ENCODE peak calls at places on chromosome 22, in five cellular contexts. X, I, R, W and H are unnamed samples.
A peak's percentile ranks its signal among the peaks of the same experiment; 100 is the strongest.

GRCh38 chr22:35349704-35350538 is 31.0 kb upstream of the HMOX1 start:
- DNase-seq in X (no peak), I (no peak), R (no peak), W (no peak), H (no peak)

GRCh38 chr22:42768385-42769035 is 47.8 kb upstream of the A4GALT start:
- DNase-seq in X (no peak), I (no peak), R (no peak), W (peak; percentile 44), H (no peak)

GRCh38 chr22:33274214-33274828 is 216.1 kb upstream of the SYN3 start:
- DNase-seq in X (no peak), I (no peak), R (no peak), W (peak; percentile 14), H (no peak)

GRCh38 chr22:50473855-50474671 is 772 bp downstream of the SBF1 start:
- DNase-seq in X (no peak), I (peak; percentile 49), R (no peak), W (peak; percentile 47), H (peak; percentile 44)

GRCh38 chr22:39241632-39242388 is 3.0 kb downstream of the PDGFB start:
- DNase-seq in X (no peak), I (no peak), R (no peak), W (no peak), H (no peak)

GRCh38 chr22:42688241-42688913 is 32.3 kb downstream of the A4GALT start:
- DNase-seq in X (peak; percentile 81), I (peak; percentile 85), R (peak; percentile 33), W (peak; percentile 83), H (peak; percentile 65)

GRCh38 chr22:32720924-32721323 is 80.6 kb upstream of the TIMP3 start:
- DNase-seq in X (no peak), I (no peak), R (no peak), W (no peak), H (no peak)

GRCh38 chr22:50313600-50313999 is 6.2 kb upstream of the PLXNB2 start:
- DNase-seq in X (no peak), I (no peak), R (no peak), W (no peak), H (no peak)

GRCh38 chr22:49666146-49666809 is 161.4 kb downstream of the BRD1 start:
- DNase-seq in X (no peak), I (no peak), R (no peak), W (no peak), H (no peak)

GRCh38 chr22:23080542-23081290 is 10.4 kb downstream of the GNAZ start:
- DNase-seq in X (no peak), I (no peak), R (no peak), W (no peak), H (no peak)

GRCh38 chr22:36541831-36542391 is 12.9 kb upstream of the EIF3D start:
- DNase-seq in X (no peak), I (peak; percentile 35), R (peak; percentile 55), W (peak; percentile 93), H (no peak)

GRCh38 chr22:36329217-36330078 is 58.3 kb downstream of the MYH9 start:
- DNase-seq in X (peak; percentile 64), I (peak; percentile 51), R (peak; percentile 43), W (peak; percentile 97), H (peak; percentile 78)

GRCh38 chr22:33105501-33105911 is 47.3 kb upstream of the SYN3 start:
- DNase-seq in X (no peak), I (no peak), R (no peak), W (peak; percentile 75), H (no peak)

GRCh38 chr22:35488513-35488912 is 52.1 kb upstream of the RASD2 start:
- DNase-seq in X (no peak), I (no peak), R (no peak), W (no peak), H (no peak)

GRCh38 chr22:48442663-48443062 is 1385.0 kb downstream of the BRD1 start:
- DNase-seq in X (no peak), I (no peak), R (no peak), W (no peak), H (no peak)

GRCh38 chr22:36327922-36328551 is 59.7 kb downstream of the MYH9 start:
- DNase-seq in X (no peak), I (no peak), R (no peak), W (no peak), H (no peak)

GRCh38 chr22:24175160-24175808 is 6.0 kb upstream of the SUSD2 start:
- DNase-seq in X (peak; percentile 77), I (peak; percentile 83), R (peak; percentile 53), W (peak; percentile 45), H (peak; percentile 85)

GRCh38 chr22:22681221-22681739 is 36.9 kb downstream of the GGTLC2 start:
- DNase-seq in X (no peak), I (no peak), R (no peak), W (no peak), H (no peak)

GRCh38 chr22:41916745-41917358 is 2.0 kb upstream of the SHISA8 start:
- DNase-seq in X (no peak), I (no peak), R (no peak), W (no peak), H (no peak)

GRCh38 chr22:20380486-20380885 is 13.5 kb upstream of the ZNF74 start:
- DNase-seq in X (no peak), I (no peak), R (no peak), W (peak; percentile 60), H (no peak)

GRCh38 chr22:48517039-48518030 is 1310.3 kb downstream of the BRD1 start:
- DNase-seq in X (no peak), I (no peak), R (peak; percentile 11), W (no peak), H (no peak)

GRCh38 chr22:22752556-22753477 is 108.4 kb downstream of the GGTLC2 start:
- DNase-seq in X (peak; percentile 47), I (no peak), R (no peak), W (peak; percentile 10), H (no peak)

GRCh38 chr22:19658967-19659804 is 55.1 kb upstream of the SEPTIN5 start:
- DNase-seq in X (no peak), I (no peak), R (no peak), W (no peak), H (no peak)

GRCh38 chr22:24207264-24208011 is 26.2 kb downstream of the SUSD2 start:
- DNase-seq in X (no peak), I (no peak), R (no peak), W (no peak), H (no peak)

GRCh38 chr22:39524089-39524752 is 3.9 kb downstream of the ATF4 start:
- DNase-seq in X (no peak), I (no peak), R (no peak), W (no peak), H (no peak)

GRCh38 chr22:49023161-49023878 is 804.4 kb downstream of the BRD1 start:
- DNase-seq in X (no peak), I (no peak), R (no peak), W (no peak), H (peak; percentile 34)

GRCh38 chr22:44712962-44713361 is 11.0 kb downstream of the PRR5 start:
- DNase-seq in X (no peak), I (no peak), R (no peak), W (no peak), H (no peak)

GRCh38 chr22:39731881-39732555 is 161.5 kb downstream of the CACNA1I start:
- DNase-seq in X (no peak), I (no peak), R (no peak), W (no peak), H (no peak)

GRCh38 chr22:19611590-19611989 is 87.4 kb upstream of the CLDN5 start:
- DNase-seq in X (no peak), I (no peak), R (no peak), W (no peak), H (no peak)

GRCh38 chr22:46040471-46041465 is 63.8 kb upstream of the WNT7B start:
- DNase-seq in X (no peak), I (peak; percentile 20), R (no peak), W (no peak), H (no peak)

GRCh38 chr22:38304526-38304925 is 12.7 kb downstream of the CSNK1E start:
- DNase-seq in X (no peak), I (no peak), R (no peak), W (no peak), H (no peak)

GRCh38 chr22:30287626-30288413 is 1.5 kb downstream of the CASTOR1 start:
- DNase-seq in X (peak; percentile 83), I (peak; percentile 89), R (peak; percentile 76), W (peak; percentile 81), H (peak; percentile 93)
- H3K4me3 ChIP-seq in X (no peak overlapping the region), I (peak overlapping the region; percentile 84), R (peak overlapping the region; percentile 72), W (no peak overlapping the region), H (no peak overlapping the region)

GRCh38 chr22:26481112-26481693 is 2.4 kb downstream of the HPS4 start:
- DNase-seq in X (no peak), I (no peak), R (no peak), W (no peak), H (no peak)

GRCh38 chr22:26483043-26483438 is 542 bp downstream of the HPS4 start:
- DNase-seq in X (no peak), I (no peak), R (no peak), W (no peak), H (no peak)

GRCh38 chr22:26482171-26482570 is 1.4 kb downstream of the HPS4 start:
- DNase-seq in X (no peak), I (no peak), R (no peak), W (no peak), H (no peak)

GRCh38 chr22:26480611-26480932 is 3.0 kb downstream of the HPS4 start:
- DNase-seq in X (no peak), I (no peak), R (no peak), W (no peak), H (no peak)

GRCh38 chr22:26481694-26482093 is 1.9 kb downstream of the HPS4 start:
- DNase-seq in X (no peak), I (no peak), R (no peak), W (no peak), H (no peak)
- H3K4me1 ChIP-seq in X (peaks cover 7% of the 10 kb centered on the region), I (peaks cover 51% of the 10 kb centered on the region), R (peaks cover 17% of the 10 kb centered on the region), W (peaks cover 32% of the 10 kb centered on the region), H (peaks cover 40% of the 10 kb centered on the region)

GRCh38 chr22:27259390-27259789 is 542.2 kb downstream of the MN1 start:
- DNase-seq in X (no peak), I (no peak), R (no peak), W (no peak), H (no peak)

GRCh38 chr22:27260087-27260730 is 541.3 kb downstream of the MN1 start:
- DNase-seq in X (no peak), I (no peak), R (no peak), W (no peak), H (no peak)

GRCh38 chr22:27262371-27262770 is 539.2 kb downstream of the MN1 start:
- DNase-seq in X (no peak), I (no peak), R (no peak), W (no peak), H (no peak)

GRCh38 chr22:27267145-27267544 is 534.4 kb downstream of the MN1 start:
- DNase-seq in X (no peak), I (no peak), R (no peak), W (no peak), H (no peak)

DNA sequence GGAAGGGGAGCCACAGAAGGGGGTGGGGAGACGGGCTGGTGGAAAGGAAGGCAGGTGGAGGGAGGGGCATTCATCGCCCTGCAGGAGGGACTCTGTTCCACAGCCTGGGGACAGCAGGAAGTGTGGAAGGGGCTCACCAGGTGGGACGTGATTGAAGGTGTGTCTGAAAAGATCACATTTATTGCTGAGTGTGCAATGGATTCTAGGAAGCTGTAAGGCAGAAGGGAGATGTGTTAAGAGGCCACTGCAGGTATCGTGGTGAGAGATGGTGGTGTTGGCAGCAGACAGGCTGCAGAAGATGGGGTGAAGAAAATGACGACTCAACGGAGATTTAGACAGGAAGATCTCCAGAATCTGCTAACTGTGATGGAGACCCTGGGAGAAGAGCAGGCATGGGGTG is 537.4 kb downstream of the MN1 start:
- DNase-seq in X (no peak), I (no peak), R (no peak), W (no peak), H (no peak)
- H3K9me3 ChIP-seq in X (no peaks in the 10 kb centered on the region), I (no peaks in the 10 kb centered on the region), R (no peaks in the 10 kb centered on the region), W (no peaks in the 10 kb centered on the region), H (no peaks in the 10 kb centered on the region)

GRCh38 chr22:30266445-30267381 is at the start of gene OSM:
- DNase-seq in X (peak; percentile 69), I (peak; percentile 70), R (no peak), W (no peak), H (peak; percentile 70)
- H3K4me3 ChIP-seq in X (no peak within 1 kb of the TSS), I (peak within 1 kb of the TSS; percentile 41), R (no peak within 1 kb of the TSS), W (no peak within 1 kb of the TSS), H (no peak within 1 kb of the TSS)